ENCODE peak calls at places on chromosomes 12 and 14, in seven cellular contexts. One of them, this sample, is unnamed.

GRCh38 chr14:20332386-20332945 is 613 bp downstream of the CCNB1IP1 start:
- DNase-seq in NCI-H1105: no peak
- DNase-seq in ELF-1: no peak
- DNase-seq in T-helper 9 cell: no peak
- DNase-seq in NCI-H1694 treated with DMSO at 0.1 percent for 48 hours: peak; percentile 53
- DNase-seq in AML-193: no peak
- DNase-seq in activated CD4-positive, alpha-beta T cell treated with anti-CD3 and anti-CD28 coated beads for 4 hours: no peak
- DNase-seq in this sample: peak; percentile 21

GRCh38 chr12:12384601-12385321 is 27.9 kb downstream of the BORCS5 start:
- DNase-seq in NCI-H1105: no peak
- DNase-seq in activated CD4-positive, alpha-beta T cell treated with anti-CD3 and anti-CD28 coated beads for 4 hours: no peak
- DNase-seq in AML-193: no peak
- DNase-seq in ELF-1: peak; percentile 56
- DNase-seq in T-helper 9 cell: no peak
- DNase-seq in NCI-H1694 treated with DMSO at 0.1 percent for 48 hours: no peak
- DNase-seq in this sample: no peak

GRCh38 chr14:106564058-106564643 is 1037.8 kb downstream of the TMEM121 start:
- DNase-seq in activated CD4-positive, alpha-beta T cell treated with anti-CD3 and anti-CD28 coated beads for 4 hours: peak; percentile 72
- DNase-seq in NCI-H1105: no peak
- DNase-seq in AML-193: peak; percentile 46
- DNase-seq in NCI-H1694 treated with DMSO at 0.1 percent for 48 hours: peak; percentile 26
- DNase-seq in T-helper 9 cell: peak; percentile 63
- DNase-seq in ELF-1: peak; percentile 1
- DNase-seq in this sample: peak; percentile 26

GRCh38 chr12:26276709-26277108 is 81.3 kb downstream of the SSPN start:
- DNase-seq in NCI-H1105: no peak
- DNase-seq in T-helper 9 cell: no peak
- DNase-seq in NCI-H1694 treated with DMSO at 0.1 percent for 48 hours: no peak
- DNase-seq in activated CD4-positive, alpha-beta T cell treated with anti-CD3 and anti-CD28 coated beads for 4 hours: no peak
- DNase-seq in ELF-1: no peak
- DNase-seq in AML-193: no peak
- DNase-seq in this sample: no peak

GRCh38 chr12:111102062-111102735 is 181.8 kb upstream of the MYL2 start:
- DNase-seq in activated CD4-positive, alpha-beta T cell treated with anti-CD3 and anti-CD28 coated beads for 4 hours: no peak
- DNase-seq in AML-193: no peak
- DNase-seq in NCI-H1694 treated with DMSO at 0.1 percent for 48 hours: peak; percentile 35
- DNase-seq in T-helper 9 cell: no peak
- DNase-seq in NCI-H1105: peak; percentile 98
- DNase-seq in ELF-1: no peak
- DNase-seq in this sample: peak; percentile 41

GRCh38 chr12:23757541-23757962 is 191.9 kb downstream of the SOX5 start:
- DNase-seq in NCI-H1694 treated with DMSO at 0.1 percent for 48 hours: no peak
- DNase-seq in NCI-H1105: no peak
- DNase-seq in activated CD4-positive, alpha-beta T cell treated with anti-CD3 and anti-CD28 coated beads for 4 hours: no peak
- DNase-seq in T-helper 9 cell: no peak
- DNase-seq in ELF-1: peak; percentile 89
- DNase-seq in AML-193: no peak
- DNase-seq in this sample: no peak

GRCh38 chr14:40129162-40129561 is 696.9 kb upstream of the FBXO33 start:
- DNase-seq in NCI-H1694 treated with DMSO at 0.1 percent for 48 hours: no peak
- DNase-seq in NCI-H1105: no peak
- DNase-seq in activated CD4-positive, alpha-beta T cell treated with anti-CD3 and anti-CD28 coated beads for 4 hours: no peak
- DNase-seq in ELF-1: no peak
- DNase-seq in AML-193: no peak
- DNase-seq in T-helper 9 cell: no peak
- DNase-seq in this sample: peak; percentile 90

GRCh38 chr12:118418385-118419057 is 42.2 kb downstream of the SUDS3 start:
- DNase-seq in ELF-1: no peak
- DNase-seq in NCI-H1105: no peak
- DNase-seq in T-helper 9 cell: no peak
- DNase-seq in activated CD4-positive, alpha-beta T cell treated with anti-CD3 and anti-CD28 coated beads for 4 hours: no peak
- DNase-seq in NCI-H1694 treated with DMSO at 0.1 percent for 48 hours: no peak
- DNase-seq in AML-193: no peak
- DNase-seq in this sample: no peak

GRCh38 chr14:56659361-56659760 is 79.8 kb downstream of the TMEM260 start:
- DNase-seq in T-helper 9 cell: no peak
- DNase-seq in ELF-1: peak; percentile 57
- DNase-seq in NCI-H1105: no peak
- DNase-seq in activated CD4-positive, alpha-beta T cell treated with anti-CD3 and anti-CD28 coated beads for 4 hours: no peak
- DNase-seq in NCI-H1694 treated with DMSO at 0.1 percent for 48 hours: no peak
- DNase-seq in AML-193: no peak
- DNase-seq in this sample: no peak

GRCh38 chr14:20460458-20461229 is 590 bp downstream of the PIP4P1 start:
- DNase-seq in T-helper 9 cell: peak; percentile 61
- DNase-seq in NCI-H1105: peak; percentile 68
- DNase-seq in NCI-H1694 treated with DMSO at 0.1 percent for 48 hours: no peak
- DNase-seq in ELF-1: no peak
- DNase-seq in activated CD4-positive, alpha-beta T cell treated with anti-CD3 and anti-CD28 coated beads for 4 hours: peak; percentile 46
- DNase-seq in AML-193: no peak
- DNase-seq in this sample: peak; percentile 40

This sample was measured in NCI-H526 treated with DMSO at 0.1 percent for 48 hours.